ENCODE peak calls at places on chromosomes 5 and 9, in five cellular contexts. Z is lower lobe of right lung, O is GM23248, N is lung, A is cardiac muscle cell. Q is an unnamed sample. For H3K4me1 and H3K36me3, the result is how much of the 10 kb centered on the place peaks cover.

GRCh38 chr5:34721359-34721758 is 65.2 kb downstream of the RAI14 start:
- DNase-seq in O (peak), N (no peak), A (no peak), Z (no peak), Q (no peak)

GRCh38 chr9:92438900-92439526 is 14.7 kb upstream of the OMD start:
- DNase-seq in Z (no peak), A (no peak), N (no peak), O (peak), Q (no peak)

GRCh38 chr9:121718063-121718462 is 66.6 kb downstream of the DAB2IP start:
- DNase-seq in Z (no peak), A (peak), O (peak), N (no peak), Q (peak)

GRCh38 chr9:34623386-34624235 is 3.3 kb upstream of the DCTN3 start:
- DNase-seq in N (no peak), O (no peak), Z (no peak), A (no peak), Q (no peak)

GRCh38 chr5:10702040-10702629 is 58.9 kb downstream of the DAP start:
- DNase-seq in O (peak), Z (no peak), N (peak), A (no peak), Q (peak)

GRCh38 chr5:121695307-121695706 is 156.4 kb upstream of the FTMT start:
- DNase-seq in O (no peak), N (no peak), Z (no peak), A (no peak), Q (no peak)

GRCh38 chr9:79962150-79962549 is 390.4 kb downstream of the TLE4 start:
- DNase-seq in Z (no peak), O (no peak), A (no peak), N (no peak), Q (no peak)

GRCh38 chr5:14208071-14209021 is 65.2 kb downstream of the TRIO start:
- DNase-seq in O (peak), A (no peak), N (no peak), Z (no peak), Q (peak)

GRCh38 chr9:89919171-89919681 is 314.4 kb downstream of the GADD45G start:
- DNase-seq in A (peak), Z (no peak), N (peak), O (no peak), Q (no peak)

GRCh38 chr9:14752271-14752670 is 29.7 kb upstream of the CER1 start:
- DNase-seq in A (peak), O (no peak), Z (no peak), N (no peak), Q (no peak)

GRCh38 chr9:70218767-70219166 is 40.0 kb upstream of the SMC5 start:
- DNase-seq in A (no peak), Z (no peak), O (peak), N (no peak), Q (peak)

GRCh38 chr9:98785333-98785933 is 10.9 kb downstream of the ANKS6 start:
- DNase-seq in N (peak), A (no peak), Z (no peak), O (no peak), Q (no peak)

GRCh38 chr5:180040287-180041214 is 31.0 kb downstream of the RNF130 start:
- DNase-seq in N (no peak), Z (no peak), O (no peak), A (no peak), Q (no peak)

GRCh38 chr9:104293877-104294276 is 199.8 kb downstream of the SMC2 start:
- DNase-seq in A (no peak), Z (no peak), O (no peak), N (no peak), Q (no peak)

GRCh38 chr5:15573594-15573993 is 73.6 kb downstream of the FBXL7 start:
- DNase-seq in N (no peak), A (no peak), Z (no peak), O (no peak), Q (no peak)

GRCh38 chr9:99162759-99163364 is 57.9 kb downstream of the TGFBR1 start:
- DNase-seq in A (peak), Z (no peak), O (peak), N (no peak), Q (no peak)

GRCh38 chr5:130164966-130165365 is 260.7 kb downstream of the CHSY3 start:
- DNase-seq in O (peak), N (no peak), Z (no peak), A (no peak), Q (peak)

GRCh38 chr9:87498046-87498815 is 564 bp downstream of the DAPK1 start:
- DNase-seq in N (peak), A (peak), O (peak), Z (peak), Q (peak)

GRCh38 chr5:85951707-85952210 is 666.0 kb upstream of the COX7C start:
- DNase-seq in O (no peak), N (no peak), Z (no peak), A (no peak), Q (no peak)

GRCh38 chr9:1606253-1606652 is 408.9 kb upstream of the SMARCA2 start:
- DNase-seq in A (no peak), O (no peak), N (no peak), Z (no peak), Q (no peak)

GRCh38 chr5:10420926-10421325 is 20.8 kb upstream of the ROPN1L start:
- DNase-seq in Z (no peak), A (no peak), N (no peak), O (peak), Q (no peak)

GRCh38 chr9:132457508-132457907 is 47.5 kb downstream of the CFAP77 start:
- DNase-seq in A (no peak), O (no peak), N (no peak), Z (no peak), Q (no peak)

GRCh38 chr9:116100711-116101111 is 52.9 kb upstream of the PAPPA start:
- DNase-seq in N (no peak), Z (no peak), A (no peak), O (peak), Q (peak)

GRCh38 chr5:65482727-65483473 is 1.2 kb upstream of the ADAMTS6 start:
- DNase-seq in N (no peak), O (peak), Z (no peak), A (peak), Q (peak)

GRCh38 chr5:154986151-154986550 is 27.4 kb upstream of the KIF4B start:
- DNase-seq in Z (no peak), A (no peak), N (no peak), O (no peak), Q (no peak)

GRCh38 chr9:93464876-93465275 is 11.5 kb upstream of the FAM120AOS start:
- DNase-seq in O (no peak), N (no peak), A (no peak), Z (no peak), Q (no peak)

GRCh38 chr5:151699071-151699901 is 12.6 kb upstream of the SPARC start:
- DNase-seq in A (no peak), N (peak), Z (no peak), O (peak), Q (peak)

DNA sequence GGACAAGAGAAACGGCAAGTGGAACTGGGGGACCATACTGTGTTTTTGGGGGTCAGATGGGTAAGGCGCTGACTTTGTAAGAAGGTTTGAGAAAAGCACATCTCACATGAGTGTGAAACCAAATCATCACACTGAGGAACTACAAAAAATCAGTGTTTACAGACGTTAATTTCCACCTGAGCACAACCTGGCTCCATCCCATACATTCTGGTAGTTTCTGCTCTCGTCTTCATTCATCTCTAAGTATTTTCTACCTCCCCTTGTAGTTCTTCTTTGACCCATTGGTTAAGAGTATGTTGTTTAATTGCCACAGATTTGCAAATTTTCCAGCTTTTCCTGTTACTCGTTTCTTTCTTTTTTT is 8.9 kb upstream of the DPP7 start:
- DNase-seq in O (no peak), N (no peak), Z (no peak), A (no peak), Q (no peak)
- H3K4me1 ChIP-seq in O (under half), N (under half), Z (under half), A (under half), Q (under half)

DNA sequence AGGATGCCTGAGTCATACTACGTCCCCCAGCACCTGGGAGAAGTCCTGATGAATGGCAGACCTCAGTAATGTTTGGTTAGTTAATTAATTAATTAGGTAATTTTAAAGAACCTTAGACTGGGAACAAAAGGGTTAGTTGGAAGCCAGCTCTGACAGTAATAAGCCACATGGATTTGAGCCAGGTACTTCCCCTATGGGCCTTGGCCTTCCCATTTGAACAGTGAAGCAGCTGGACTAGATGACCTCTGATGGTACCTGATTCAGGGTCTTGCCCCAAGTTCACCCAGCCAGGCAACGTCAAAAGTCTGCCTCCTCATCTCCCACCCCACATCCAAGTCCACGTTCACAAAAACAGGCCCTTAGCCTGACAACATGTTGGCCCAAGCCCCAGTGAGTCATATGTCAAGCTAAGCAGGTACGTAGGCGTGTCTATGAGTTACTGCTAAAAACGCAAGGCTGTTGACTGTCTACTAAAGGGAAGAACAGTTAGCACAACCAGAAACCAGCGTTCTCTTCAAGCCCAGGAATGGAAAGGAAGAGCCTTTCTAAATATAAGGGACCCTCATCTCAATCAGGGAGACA is 303.2 kb downstream of the ACTL7B start:
- DNase-seq in N (peak), O (no peak), A (no peak), Z (no peak), Q (peak)
- H3K36me3 ChIP-seq in N (under half), O (under half), A (under half), Z (under half), Q (under half)

DNA sequence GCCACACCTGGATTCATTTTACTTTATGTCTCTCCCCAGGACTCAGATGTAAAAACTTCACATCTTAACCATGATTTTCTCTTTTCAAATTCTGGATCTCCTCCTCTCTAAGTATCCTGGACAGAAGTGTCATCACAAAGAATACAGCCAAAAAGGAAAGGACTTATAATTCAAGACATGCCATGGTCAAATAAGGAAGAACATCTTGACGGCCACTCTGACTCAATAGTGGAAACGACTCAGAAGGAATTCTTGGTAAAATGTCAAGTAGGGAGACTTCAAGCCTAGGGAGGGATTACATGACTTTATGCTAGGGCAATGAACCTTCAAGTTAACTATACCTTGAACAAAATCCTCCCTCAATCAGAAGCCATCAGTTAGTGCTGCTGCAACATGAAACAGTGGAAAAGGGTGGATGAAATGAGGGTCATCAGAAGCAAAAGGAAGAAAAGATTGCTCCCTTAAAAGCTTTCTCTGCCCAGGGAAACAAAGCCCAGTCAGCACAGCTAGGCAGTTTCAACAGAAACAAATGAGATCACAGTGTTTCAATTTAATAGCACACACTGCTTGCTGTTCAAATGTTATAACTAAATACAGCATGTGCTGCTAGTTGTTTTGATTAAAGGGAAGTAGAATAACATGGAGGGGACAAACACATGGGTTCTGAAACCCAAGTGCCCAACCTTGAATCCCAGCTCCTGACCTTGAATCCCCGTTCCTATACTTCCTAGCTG is 101.4 kb downstream of the LPAR1 start:
- DNase-seq in O (peak), A (no peak), Z (no peak), N (no peak), Q (no peak)
- H3K4me1 ChIP-seq in O (half or more), A (under half), Z (under half), N (under half), Q (under half)

GRCh38 chr5:112998296-112998695 is 21.7 kb downstream of the DCP2 start:
- DNase-seq in N (no peak), A (no peak), Z (no peak), O (no peak), Q (no peak)

GRCh38 chr5:112995764-112996618 is 19.4 kb downstream of the DCP2 start:
- DNase-seq in O (peak), Z (peak), A (peak), N (peak), Q (peak)

GRCh38 chr5:113000466-113000865 is 23.9 kb downstream of the DCP2 start:
- DNase-seq in O (no peak), N (no peak), A (no peak), Z (no peak), Q (peak)

GRCh38 chr5:113002423-113002822 is 25.8 kb downstream of the DCP2 start:
- DNase-seq in N (no peak), Z (no peak), O (no peak), A (no peak), Q (no peak)

DNA sequence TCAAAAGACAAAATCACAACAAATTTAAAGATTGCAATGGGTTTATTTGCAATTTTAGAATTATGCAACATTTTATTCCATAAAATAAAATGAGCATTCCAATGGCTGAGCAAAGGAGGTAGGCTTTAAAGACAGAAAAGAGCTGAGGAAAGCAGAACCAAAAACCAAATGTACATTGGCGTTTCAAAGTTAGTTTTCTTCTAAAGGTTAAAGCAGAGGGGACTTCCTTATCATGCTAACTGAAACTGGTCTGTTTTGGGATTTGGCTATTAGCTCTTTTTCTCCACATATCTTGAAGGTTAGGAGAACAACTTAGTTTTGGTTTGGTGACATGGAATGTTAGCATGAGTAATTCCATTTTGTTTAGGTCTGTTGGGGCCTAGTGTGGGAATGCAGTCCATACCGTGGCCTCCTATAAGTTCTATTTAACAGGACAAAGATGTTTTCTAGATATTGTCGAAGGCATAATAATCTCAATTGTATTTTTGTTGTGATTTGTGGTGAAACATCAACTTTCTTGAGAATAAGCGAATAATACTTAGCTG is 20.3 kb downstream of the DCP2 start:
- DNase-seq in N (no peak), A (no peak), Z (no peak), O (no peak), Q (no peak)
- H3K36me3 ChIP-seq in N (under half), A (under half), Z (half or more), O (under half), Q (under half)

GRCh38 chr5:150596313-150596712 is 44.1 kb upstream of the SYNPO start:
- DNase-seq in A (no peak), Z (no peak), N (no peak), O (no peak), Q (no peak)

GRCh38 chr5:150595466-150596031 is 44.9 kb upstream of the SYNPO start:
- DNase-seq in O (no peak), A (peak), Z (no peak), N (no peak), Q (no peak)

GRCh38 chr5:150593593-150593992 is 46.9 kb upstream of the SYNPO start:
- DNase-seq in A (no peak), N (no peak), Z (no peak), O (no peak), Q (no peak)

GRCh38 chr5:150596826-150597225 is 43.6 kb upstream of the SYNPO start:
- DNase-seq in Z (peak), O (no peak), A (no peak), N (no peak), Q (no peak)

DNA sequence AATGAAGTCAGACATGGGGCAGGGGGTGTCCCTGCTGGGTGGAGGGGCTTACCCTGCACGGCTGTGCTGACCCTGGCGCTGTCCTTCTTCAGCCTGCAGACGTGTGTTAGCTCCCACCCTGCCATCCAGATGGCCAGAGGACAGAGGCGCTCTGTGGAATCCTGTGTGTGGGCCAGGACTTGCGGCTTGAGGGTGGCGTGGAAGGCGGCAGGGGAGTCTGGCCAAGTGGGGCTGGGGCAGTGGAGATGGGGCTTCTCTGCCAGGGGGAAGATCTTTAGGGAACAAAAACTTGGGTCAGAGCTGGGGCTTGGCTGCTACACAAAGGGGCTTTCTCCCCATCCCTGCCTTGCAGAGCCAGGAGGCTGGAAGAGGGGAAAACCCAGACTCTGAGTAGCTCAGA is 46.5 kb upstream of the SYNPO start:
- DNase-seq in O (no peak), Z (no peak), N (no peak), A (no peak), Q (no peak)
- H3K4me1 ChIP-seq in O (under half), Z (half or more), N (under half), A (under half), Q (under half)

GRCh38 chr9:136507221-136507991 is 24.6 kb upstream of the SEC16A start:
- DNase-seq in Z (no peak), O (no peak), N (no peak), A (no peak), Q (no peak)
- H3K36me3 ChIP-seq in Z (half or more), O (under half), N (under half), A (under half), Q (under half)

DNA sequence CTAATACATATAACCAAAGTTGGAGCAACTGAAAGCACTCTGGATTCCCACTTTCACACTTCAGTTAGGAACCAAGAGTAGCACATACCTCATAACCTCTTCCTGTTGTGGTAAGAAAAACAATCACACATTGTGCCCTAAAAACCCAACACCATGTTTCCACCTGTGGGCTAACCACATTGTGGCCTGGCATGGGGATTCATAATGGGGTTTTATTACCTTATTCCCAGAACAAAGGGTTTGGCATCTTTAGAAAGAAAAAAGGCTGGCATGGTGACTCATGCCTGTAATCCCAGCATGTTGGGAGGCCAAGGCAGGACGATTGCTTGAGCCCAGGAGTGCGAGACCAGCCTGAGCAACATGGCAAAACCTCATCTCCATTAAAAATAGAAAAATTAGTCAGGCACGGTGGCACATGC is 60.6 kb downstream of the HSD17B3 start:
- DNase-seq in N (no peak), O (no peak), A (no peak), Z (no peak), Q (peak)
- H3K4me1 ChIP-seq in N (under half), O (under half), A (under half), Z (under half), Q (under half)

DNA sequence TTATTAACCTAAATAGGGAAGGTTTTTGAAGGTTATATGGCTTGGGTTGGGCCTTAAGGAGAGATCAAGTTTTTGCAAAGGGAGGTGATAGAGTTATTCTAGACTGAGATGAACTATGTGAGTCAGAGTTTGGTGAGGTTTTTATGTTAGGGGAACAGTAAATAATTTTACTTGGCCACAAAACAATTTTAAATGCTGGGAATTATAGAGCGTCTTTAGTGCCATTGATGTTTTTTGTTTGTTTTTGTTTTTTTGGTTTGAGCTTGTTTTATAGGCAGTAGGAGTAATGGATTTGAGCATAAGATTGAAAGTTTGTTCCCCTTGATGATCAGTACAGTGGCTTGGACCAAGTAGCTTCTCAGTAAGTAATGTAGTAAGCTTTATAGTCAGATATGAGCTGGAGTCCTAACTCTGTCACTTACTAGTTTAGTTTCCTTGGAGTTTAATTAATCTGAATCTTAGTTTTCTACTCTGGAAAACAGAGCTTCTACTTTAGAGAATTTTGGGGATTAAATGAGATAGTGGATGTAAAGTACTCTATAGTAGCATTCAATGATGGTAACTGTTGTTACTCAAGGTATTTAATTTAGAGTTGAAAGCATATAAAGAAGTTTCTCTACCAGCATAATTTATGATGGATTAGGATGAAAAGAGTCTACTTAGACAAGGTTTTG is 2.9 kb downstream of the NAA35 start:
- DNase-seq in Z (no peak), O (no peak), A (no peak), N (no peak), Q (no peak)
- H3K36me3 ChIP-seq in Z (under half), O (under half), A (under half), N (under half), Q (under half)

GRCh38 chr5:178234121-178234752 is 1.6 kb upstream of the PHYKPL start:
- DNase-seq in A (no peak), N (no peak), O (no peak), Z (no peak), Q (no peak)
- H3K4me1 ChIP-seq in A (under half), N (under half), O (under half), Z (half or more), Q (under half)